ENCODE peak calls at places on chromosomes 1 and 21, in six cellular contexts. A, Q, O, F, I and Y are unnamed samples.

GRCh38 chr1:14350197-14350596 is 248.3 kb upstream of the KAZN start:
- DNase-seq in Q (no peak), F (no peak), A (peak; percentile 29), O (no peak), I (no peak), Y (peak; percentile 38)

GRCh38 chr1:44640178-44640865 is 34.0 kb downstream of the TMEM53 start:
- DNase-seq in O (no peak), I (no peak), F (no peak), A (no peak), Q (no peak), Y (no peak)

GRCh38 chr1:11046270-11046566 is 821 bp downstream of the MASP2 start:
- DNase-seq in A (no peak), I (no peak), F (no peak), O (no peak), Q (no peak), Y (no peak)

GRCh38 chr1:23100074-23100748 is 68.4 kb downstream of the LUZP1 start:
- DNase-seq in Q (no peak), O (peak; percentile 90), I (peak; percentile 88), F (no peak), A (peak; percentile 98), Y (peak; percentile 64)

GRCh38 chr1:116123837-116124533 is 12.8 kb downstream of the MAB21L3 start:
- DNase-seq in F (peak; percentile 81), O (no peak), I (no peak), Q (no peak), A (no peak), Y (no peak)

GRCh38 chr1:178973671-178974091 is 52.0 kb upstream of the FAM20B start:
- DNase-seq in F (no peak), I (no peak), O (no peak), Q (no peak), A (no peak), Y (no peak)

GRCh38 chr1:191279266-191279800 is 801.7 kb upstream of the BRINP3 start:
- DNase-seq in F (no peak), I (no peak), Q (no peak), A (no peak), O (no peak), Y (no peak)

GRCh38 chr1:44524180-44524579 is 119.1 kb downstream of the RNF220 start:
- DNase-seq in Q (no peak), I (no peak), F (no peak), A (no peak), O (no peak), Y (no peak)

GRCh38 chr1:110003747-110004428 is 19.3 kb downstream of the AHCYL1 start:
- DNase-seq in O (peak; percentile 93), I (peak; percentile 98), F (peak; percentile 72), Q (peak; percentile 61), A (peak; percentile 97), Y (peak; percentile 96)

GRCh38 chr1:36822648-36823047 is 211.7 kb downstream of the GRIK3 start:
- DNase-seq in I (no peak), F (no peak), O (no peak), Q (no peak), A (no peak), Y (no peak)

GRCh38 chr1:224539971-224540370 is 76.1 kb upstream of the CNIH3 start:
- DNase-seq in Q (no peak), F (no peak), A (peak; percentile 59), O (no peak), I (no peak), Y (no peak)

GRCh38 chr1:48966583-48966982 is 189.9 kb upstream of the BEND5 start:
- DNase-seq in F (no peak), O (no peak), A (peak; percentile 85), Q (no peak), I (peak; percentile 17), Y (no peak)

GRCh38 chr1:232844791-232845190 is 39.6 kb downstream of the MAP10 start:
- DNase-seq in I (no peak), Q (no peak), A (peak; percentile 24), O (no peak), F (no peak), Y (no peak)

GRCh38 chr1:31607360-31607759 is 10.1 kb upstream of the HCRTR1 start:
- DNase-seq in F (no peak), O (no peak), Q (no peak), I (no peak), A (no peak), Y (no peak)

GRCh38 chr1:39472826-39473225 is 18.6 kb upstream of the BMP8A start:
- DNase-seq in O (no peak), A (no peak), I (no peak), Q (no peak), F (no peak), Y (no peak)

GRCh38 chr1:105137543-105138444 is 1388.1 kb downstream of the AMY1C start:
- DNase-seq in O (no peak), A (no peak), I (no peak), F (no peak), Q (no peak), Y (no peak)

GRCh38 chr1:11838349-11839272 is 9.0 kb downstream of the NPPA start:
- DNase-seq in A (peak; percentile 54), I (no peak), Q (no peak), F (peak; percentile 70), O (no peak), Y (no peak)

GRCh38 chr1:26696645-26697440 is 1.0 kb downstream of the ARID1A start:
- DNase-seq in Q (no peak), O (no peak), I (no peak), A (no peak), F (peak; percentile 32), Y (no peak)
- TF ChIP-seq CTCF in Q (no peak), O (no peak), I (no peak), A (no peak), F (no peak), Y (no peak)

DNA sequence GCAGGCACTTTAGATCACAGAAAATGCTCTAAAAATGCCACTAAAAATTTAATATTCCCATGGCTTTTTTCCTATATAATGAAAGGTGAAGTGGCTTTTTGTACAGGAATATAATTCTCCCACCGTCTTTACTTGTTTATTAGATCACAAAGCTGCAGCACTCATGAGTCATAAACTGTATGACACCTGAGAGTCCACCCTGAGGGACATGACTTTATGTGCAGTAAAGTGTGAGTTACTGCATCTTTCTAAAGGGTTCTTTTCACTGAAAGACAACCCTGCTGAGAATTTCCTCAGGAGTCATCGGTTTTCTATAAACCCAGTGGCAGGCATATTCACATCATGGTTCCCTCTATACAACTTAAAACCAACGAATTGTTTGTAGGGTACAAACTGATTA is 77.5 kb downstream of the APP start:
- DNase-seq in O (no peak), I (no peak), Q (no peak), A (no peak), F (no peak), Y (no peak)
- TF ChIP-seq CTCF in O (no peak), I (no peak), Q (no peak), A (no peak), F (no peak), Y (no peak)

DNA sequence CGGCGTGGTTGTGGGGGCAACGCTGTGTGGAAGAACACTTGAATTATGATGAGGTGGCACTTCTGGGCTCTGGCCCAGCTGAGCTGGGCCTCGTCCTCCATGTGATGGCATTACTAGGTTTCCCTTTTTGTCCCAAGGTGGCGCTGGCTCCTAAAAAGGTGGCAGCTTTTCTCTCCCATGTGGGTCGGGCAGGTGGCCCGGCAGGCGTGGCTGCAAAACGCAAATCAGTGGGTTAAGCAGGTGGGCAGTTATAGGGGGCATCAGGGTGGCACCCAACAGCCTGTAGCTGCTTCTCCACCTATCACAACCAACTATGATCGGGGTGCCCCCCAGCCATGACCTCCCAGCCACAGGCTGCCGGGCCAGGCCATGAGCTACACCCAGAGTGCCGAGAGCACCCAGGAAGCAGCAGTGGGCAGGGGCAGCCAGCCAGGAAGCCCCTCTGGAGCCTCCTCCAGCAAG is 59.6 kb downstream of the KCNAB2 start:
- DNase-seq in Q (no peak), F (no peak), A (no peak), I (no peak), O (no peak), Y (no peak)
- TF ChIP-seq CTCF in Q (no peak), F (no peak), A (no peak), I (no peak), O (no peak), Y (no peak)

GRCh38 chr1:54499097-54500029 is 48.7 kb upstream of the ACOT11 start:
- DNase-seq in F (no peak), O (no peak), Q (no peak), A (peak; percentile 34), I (no peak), Y (no peak)
- TF ChIP-seq CTCF in F (peak; percentile 30), O (peak; percentile 54), Q (peak; percentile 25), A (peak; percentile 54), I (peak; percentile 52), Y (peak; percentile 39)

GRCh38 chr1:66787641-66788040 is 13.4 kb downstream of the INSL5 start:
- DNase-seq in I (no peak), A (no peak), Q (no peak), F (no peak), O (no peak), Y (no peak)
- TF ChIP-seq CTCF in I (no peak), A (no peak), Q (no peak), F (no peak), O (no peak), Y (no peak)

GRCh38 chr1:90729484-90730246 is 12.6 kb upstream of the BARHL2 start:
- DNase-seq in Q (no peak), I (no peak), O (no peak), A (no peak), F (no peak), Y (no peak)
- TF ChIP-seq CTCF in Q (no peak), I (no peak), O (peak; percentile 2), A (no peak), F (peak; percentile 69), Y (no peak)

DNA sequence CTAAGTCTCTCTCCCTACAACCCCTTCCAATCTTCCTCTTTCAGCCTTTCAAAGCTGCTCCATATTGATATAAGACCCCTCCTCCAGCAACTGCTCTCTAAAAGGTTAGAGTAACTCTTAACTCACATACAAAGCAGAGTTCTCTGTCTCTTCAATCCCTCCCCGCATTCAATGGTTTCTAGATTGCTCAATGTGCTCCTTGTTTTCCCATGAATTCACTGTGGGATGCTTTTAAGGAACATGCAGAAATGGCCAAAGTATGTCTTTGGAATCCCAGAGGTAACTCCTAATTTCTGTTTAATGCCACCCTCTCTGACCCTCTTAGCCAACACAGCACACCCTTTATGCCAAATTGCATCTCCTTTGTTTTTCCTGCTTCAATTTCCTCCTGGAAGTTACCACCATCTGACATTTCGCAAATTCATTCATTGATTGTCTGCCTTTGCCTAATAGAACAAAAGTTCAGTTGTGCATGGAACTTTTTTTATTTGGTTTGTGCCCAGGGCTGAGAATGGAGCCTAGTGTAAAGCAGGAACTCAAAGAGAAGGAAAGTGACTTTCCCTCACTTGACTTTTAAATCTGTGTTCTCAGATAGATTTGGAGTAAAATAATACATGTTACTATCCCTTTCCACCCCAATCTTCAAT is 172.7 kb upstream of the C8B start:
- DNase-seq in I (no peak), O (no peak), F (no peak), Q (no peak), A (no peak), Y (no peak)
- TF ChIP-seq CTCF in I (no peak), O (no peak), F (no peak), Q (no peak), A (no peak), Y (no peak)